ENCODE peak calls at places on chromosomes 2 and 18, in six cellular contexts. F, L, X, M, I and V are unnamed samples.

GRCh38 chr2:120566331-120567035 is 169.2 kb upstream of the GLI2 start:
- DNase-seq in M (no peak), X (no peak), F (no peak), L (peak), I (no peak), V (no peak)

GRCh38 chr2:88666576-88666975 is 24.9 kb upstream of the RPIA start:
- DNase-seq in X (no peak), F (no peak), M (no peak), L (no peak), I (no peak), V (no peak)

GRCh38 chr2:51219468-51219867 is 187.5 kb upstream of the NRXN1 start:
- DNase-seq in L (peak), M (no peak), F (no peak), X (no peak), I (no peak), V (no peak)

GRCh38 chr2:240462073-240462703 is 26.7 kb downstream of the GPC1 start:
- DNase-seq in I (peak), X (no peak), M (peak), F (no peak), L (no peak), V (no peak)

GRCh38 chr2:241966671-241967070 is 97.1 kb downstream of the RTP5 start:
- DNase-seq in X (no peak), I (no peak), M (no peak), L (no peak), F (no peak), V (no peak)

GRCh38 chr2:144453486-144454158 is 66.3 kb downstream of the ZEB2 start:
- DNase-seq in X (no peak), L (peak), M (no peak), F (no peak), I (no peak), V (peak)

GRCh38 chr18:21265971-21266673 is 24.1 kb downstream of the GREB1L start:
- DNase-seq in X (no peak), F (no peak), M (no peak), L (no peak), I (no peak), V (peak)

GRCh38 chr2:177489719-177490301 is 97.2 kb downstream of the AGPS start:
- DNase-seq in F (no peak), I (peak), X (no peak), M (no peak), L (peak), V (peak)

GRCh38 chr18:74139888-74140287 is 7.7 kb downstream of the FBXO15 start:
- DNase-seq in F (no peak), I (no peak), X (no peak), M (no peak), L (peak), V (no peak)

GRCh38 chr2:105789745-105790466 is 45.2 kb downstream of the NCK2 start:
- DNase-seq in M (peak), X (peak), L (no peak), I (no peak), F (no peak), V (peak)

GRCh38 chr2:27723372-27724144 is 48.0 kb upstream of the MRPL33 start:
- DNase-seq in F (no peak), M (no peak), L (peak), I (peak), X (peak), V (peak)

GRCh38 chr2:234730066-234730640 is 221.7 kb upstream of the SH3BP4 start:
- DNase-seq in F (no peak), I (no peak), M (no peak), L (no peak), X (no peak), V (no peak)

GRCh38 chr2:80396276-80396675 is 91.7 kb upstream of the LRRTM1 start:
- DNase-seq in X (no peak), L (no peak), F (no peak), M (no peak), I (no peak), V (no peak)

GRCh38 chr2:179106342-179107178 is 56.6 kb upstream of the CCDC141 start:
- DNase-seq in X (peak), M (no peak), F (no peak), I (peak), L (peak), V (peak)

GRCh38 chr2:44360749-44361329 is 455 bp downstream of the PREPL start:
- DNase-seq in L (peak), F (no peak), I (no peak), M (no peak), X (no peak), V (peak)

GRCh38 chr2:239092571-239093294 is 244.8 kb downstream of the TWIST2 start:
- DNase-seq in M (no peak), I (no peak), F (no peak), X (no peak), L (no peak), V (no peak)

GRCh38 chr2:15195723-15196270 is 365.3 kb downstream of the NBAS start:
- DNase-seq in M (no peak), F (no peak), I (no peak), X (no peak), L (no peak), V (no peak)

GRCh38 chr2:29817846-29818680 is 103.3 kb downstream of the ALK start:
- DNase-seq in F (no peak), M (no peak), X (no peak), I (no peak), L (no peak), V (no peak)

GRCh38 chr2:6139916-6140315 is 447.7 kb downstream of the SOX11 start:
- DNase-seq in L (no peak), I (no peak), F (no peak), M (no peak), X (no peak), V (no peak)

GRCh38 chr18:74454279-74454741 is 2.8 kb downstream of the DIPK1C start:
- DNase-seq in I (peak), X (no peak), F (no peak), L (no peak), M (no peak), V (no peak)